ENCODE peak calls at places on chromosomes 11 and 22, in seven cellular contexts. One of them, this sample, is unnamed.

GRCh38 chr22:25900390-25900789 is 158.4 kb downstream of the MYO18B start:
- DNase-seq in substantia nigra: no peak
- DNase-seq in pancreas: no peak
- DNase-seq in PC-3: no peak
- DNase-seq in activated CD4-positive, alpha-beta memory T cell treated with anti-CD3 and anti-CD28 coated beads for 36 hours: no peak
- DNase-seq in iPS-NIHi11: no peak
- DNase-seq in cardiac fibroblast: no peak
- DNase-seq in this sample: no peak

GRCh38 chr11:113446112-113446511 is 29.1 kb downstream of the DRD2 start:
- DNase-seq in iPS-NIHi11: no peak
- DNase-seq in activated CD4-positive, alpha-beta memory T cell treated with anti-CD3 and anti-CD28 coated beads for 36 hours: peak
- DNase-seq in pancreas: no peak
- DNase-seq in substantia nigra: no peak
- DNase-seq in cardiac fibroblast: peak
- DNase-seq in PC-3: peak
- DNase-seq in this sample: no peak

GRCh38 chr11:71176812-71177211 is 75.6 kb downstream of the SHANK2 start:
- DNase-seq in activated CD4-positive, alpha-beta memory T cell treated with anti-CD3 and anti-CD28 coated beads for 36 hours: no peak
- DNase-seq in pancreas: no peak
- DNase-seq in cardiac fibroblast: no peak
- DNase-seq in PC-3: no peak
- DNase-seq in substantia nigra: no peak
- DNase-seq in iPS-NIHi11: no peak
- DNase-seq in this sample: no peak

GRCh38 chr22:19088866-19089595 is 33.2 kb downstream of the DGCR2 start:
- DNase-seq in pancreas: no peak
- DNase-seq in PC-3: no peak
- DNase-seq in cardiac fibroblast: no peak
- DNase-seq in substantia nigra: no peak
- DNase-seq in activated CD4-positive, alpha-beta memory T cell treated with anti-CD3 and anti-CD28 coated beads for 36 hours: no peak
- DNase-seq in iPS-NIHi11: no peak
- DNase-seq in this sample: no peak

GRCh38 chr22:47568700-47569099 is 806.2 kb downstream of the TBC1D22A start:
- DNase-seq in cardiac fibroblast: no peak
- DNase-seq in PC-3: no peak
- DNase-seq in pancreas: no peak
- DNase-seq in substantia nigra: no peak
- DNase-seq in iPS-NIHi11: no peak
- DNase-seq in activated CD4-positive, alpha-beta memory T cell treated with anti-CD3 and anti-CD28 coated beads for 36 hours: no peak
- DNase-seq in this sample: no peak

GRCh38 chr22:17672417-17672991 is 33.9 kb downstream of the BCL2L13 start:
- DNase-seq in activated CD4-positive, alpha-beta memory T cell treated with anti-CD3 and anti-CD28 coated beads for 36 hours: peak
- DNase-seq in PC-3: peak
- DNase-seq in pancreas: no peak
- DNase-seq in substantia nigra: no peak
- DNase-seq in cardiac fibroblast: no peak
- DNase-seq in iPS-NIHi11: no peak
- DNase-seq in this sample: no peak

GRCh38 chr11:1125803-1126202 is 31.9 kb upstream of the MUC5AC start:
- DNase-seq in activated CD4-positive, alpha-beta memory T cell treated with anti-CD3 and anti-CD28 coated beads for 36 hours: peak
- DNase-seq in cardiac fibroblast: no peak
- DNase-seq in iPS-NIHi11: no peak
- DNase-seq in PC-3: no peak
- DNase-seq in pancreas: peak
- DNase-seq in substantia nigra: no peak
- DNase-seq in this sample: no peak

GRCh38 chr11:71395774-71396173 is 52.4 kb downstream of the DHCR7 start:
- DNase-seq in substantia nigra: no peak
- DNase-seq in pancreas: no peak
- DNase-seq in PC-3: no peak
- DNase-seq in iPS-NIHi11: no peak
- DNase-seq in activated CD4-positive, alpha-beta memory T cell treated with anti-CD3 and anti-CD28 coated beads for 36 hours: no peak
- DNase-seq in cardiac fibroblast: no peak
- DNase-seq in this sample: no peak

GRCh38 chr11:19546325-19546724 is 166.3 kb upstream of the NAV2 start:
- DNase-seq in iPS-NIHi11: peak
- DNase-seq in substantia nigra: no peak
- DNase-seq in pancreas: no peak
- DNase-seq in cardiac fibroblast: peak
- DNase-seq in activated CD4-positive, alpha-beta memory T cell treated with anti-CD3 and anti-CD28 coated beads for 36 hours: no peak
- DNase-seq in PC-3: no peak
- DNase-seq in this sample: no peak

GRCh38 chr22:41910599-41911291 is 4.1 kb downstream of the SHISA8 start:
- DNase-seq in iPS-NIHi11: no peak
- DNase-seq in cardiac fibroblast: peak
- DNase-seq in PC-3: peak
- DNase-seq in substantia nigra: peak
- DNase-seq in activated CD4-positive, alpha-beta memory T cell treated with anti-CD3 and anti-CD28 coated beads for 36 hours: peak
- DNase-seq in pancreas: no peak
- DNase-seq in this sample: no peak